ENCODE peak calls at places on chromosomes 11 and 22, in six cellular contexts. O is myocyte; J is testis; Q is ELF-1; G is activated CD8-positive, alpha-beta T cell treated with anti-CD3 and anti-CD28 coated beads for 36 hours; E is GM06990. Z is an unnamed sample.
A peak's percentile ranks its signal among the peaks of the same experiment; 100 is the strongest.

GRCh38 chr22:32737811-32738210 is 63.7 kb upstream of the TIMP3 start:
- DNase-seq in Q (no peak), G (no peak), E (no peak), J (no peak), O (no peak), Z (no peak)

GRCh38 chr11:45489281-45489906 is 176.0 kb downstream of the CHST1 start:
- DNase-seq in E (no peak), J (no peak), O (no peak), Q (no peak), G (no peak), Z (no peak)

GRCh38 chr22:30890689-30891442 is 77.7 kb downstream of the MORC2 start:
- DNase-seq in J (peak; percentile 56), O (no peak), Q (peak; percentile 68), E (no peak), G (peak; percentile 52), Z (no peak)

GRCh38 chr11:73464347-73464746 is 88.1 kb downstream of the RELT start:
- DNase-seq in J (no peak), E (no peak), G (no peak), Q (no peak), O (peak; percentile 81), Z (no peak)

GRCh38 chr22:28077166-28077565 is 158.1 kb upstream of the PITPNB start:
- DNase-seq in O (no peak), J (no peak), G (no peak), Q (no peak), E (no peak), Z (no peak)

GRCh38 chr11:93552874-93553273 is 9.7 kb upstream of the SMCO4 start:
- DNase-seq in O (no peak), E (no peak), J (no peak), Q (no peak), G (no peak), Z (no peak)

GRCh38 chr11:120880791-120881190 is 143.1 kb upstream of the TBCEL start:
- DNase-seq in J (no peak), Q (no peak), O (no peak), E (no peak), G (no peak), Z (no peak)

GRCh38 chr11:32043737-32044515 is 46.9 kb upstream of the RCN1 start:
- DNase-seq in O (peak; percentile 65), Q (no peak), G (no peak), E (no peak), J (no peak), Z (no peak)

GRCh38 chr11:1771273-1771672 is 7.5 kb upstream of the CTSD start:
- DNase-seq in J (no peak), E (no peak), O (no peak), G (peak; percentile 1), Q (no peak), Z (no peak)

GRCh38 chr11:67289226-67289650 is at the start of gene ANKRD13D:
- DNase-seq in G (no peak), E (no peak), O (no peak), Q (no peak), J (no peak), Z (no peak)

GRCh38 chr11:26865703-26866102 is 128.2 kb upstream of the FIBIN start:
- DNase-seq in G (no peak), O (no peak), J (no peak), E (no peak), Q (no peak), Z (no peak)

GRCh38 chr11:14499178-14499559 is 442 bp downstream of the COPB1 start:
- DNase-seq in O (peak; percentile 13), G (peak; percentile 62), J (peak; percentile 54), E (no peak), Q (no peak), Z (no peak)

GRCh38 chr22:43968614-43969013 is 13.4 kb downstream of the SAMM50 start:
- DNase-seq in G (no peak), O (no peak), J (no peak), Q (no peak), E (no peak), Z (no peak)

GRCh38 chr11:44875056-44875455 is 75.6 kb downstream of the TP53I11 start:
- DNase-seq in O (no peak), E (no peak), Q (no peak), J (no peak), G (no peak), Z (no peak)

GRCh38 chr11:11866203-11866602 is 24.4 kb downstream of the USP47 start:
- DNase-seq in E (no peak), Q (no peak), O (no peak), G (no peak), J (no peak), Z (no peak)

GRCh38 chr11:118610773-118611432 is 3.5 kb downstream of the PHLDB1 start:
- DNase-seq in G (peak; percentile 93), Q (peak; percentile 95), J (peak; percentile 89), E (peak; percentile 75), O (no peak), Z (peak; percentile 81)

GRCh38 chr11:120273432-120273831 is 33.5 kb downstream of the POU2F3 start:
- DNase-seq in J (no peak), E (no peak), Q (no peak), O (no peak), G (no peak), Z (no peak)

GRCh38 chr11:47923667-47924066 is 56.7 kb upstream of the PTPRJ start:
- DNase-seq in O (peak; percentile 27), E (no peak), Q (no peak), G (no peak), J (no peak), Z (no peak)

GRCh38 chr11:14577290-14577689 is 57.1 kb upstream of the PSMA1 start:
- DNase-seq in E (no peak), Q (no peak), O (no peak), G (no peak), J (no peak), Z (no peak)

GRCh38 chr22:37161442-37161841 is 11.7 kb upstream of the IL2RB start:
- DNase-seq in E (peak; percentile 54), G (peak; percentile 62), Q (peak; percentile 32), O (no peak), J (peak; percentile 93), Z (no peak)

GRCh38 chr11:56783448-56784041 is 35.0 kb upstream of the OR9G4 start:
- DNase-seq in Q (no peak), G (no peak), J (no peak), O (peak; percentile 59), E (no peak), Z (no peak)

GRCh38 chr11:64086263-64086938 is 50.7 kb downstream of the FLRT1 start:
- DNase-seq in O (peak; percentile 90), G (no peak), E (no peak), J (peak; percentile 81), Q (peak; percentile 73), Z (no peak)

GRCh38 chr11:115581871-115582639 is 77.8 kb upstream of the CADM1 start:
- DNase-seq in Q (peak; percentile 83), E (no peak), G (no peak), J (no peak), O (peak; percentile 3), Z (no peak)

GRCh38 chr11:90219438-90219837 is 3.4 kb downstream of the CHORDC1 start:
- DNase-seq in J (no peak), Q (no peak), E (no peak), O (no peak), G (no peak), Z (no peak)

GRCh38 chr11:1660025-1660867 is 30.7 kb downstream of the KRTAP5-5 start:
- DNase-seq in G (no peak), O (no peak), E (no peak), Q (no peak), J (peak; percentile 10), Z (no peak)

GRCh38 chr22:33896801-33897620 is 23.3 kb downstream of the LARGE1 start:
- DNase-seq in Q (peak; percentile 36), J (no peak), O (peak; percentile 29), G (no peak), E (peak; percentile 55), Z (no peak)

GRCh38 chr11:59600636-59601035 is 14.9 kb downstream of the OSBP start:
- DNase-seq in E (no peak), J (no peak), G (no peak), Q (no peak), O (no peak), Z (no peak)

GRCh38 chr22:46661221-46661851 is 41.1 kb downstream of the GRAMD4 start:
- DNase-seq in Q (no peak), O (peak; percentile 46), G (peak; percentile 47), E (no peak), J (no peak), Z (peak; percentile 43)

GRCh38 chr22:42895087-42895486 is 38.0 kb upstream of the ARFGAP3 start:
- DNase-seq in O (no peak), E (peak; percentile 55), Q (no peak), J (no peak), G (peak; percentile 46), Z (no peak)

GRCh38 chr11:42043312-42043711 is 583.9 kb upstream of the LRRC4C start:
- DNase-seq in Q (no peak), O (no peak), J (no peak), E (no peak), G (no peak), Z (no peak)

GRCh38 chr22:31451709-31452571 is 37.7 kb downstream of the EIF4ENIF1 start:
- DNase-seq in E (peak; percentile 25), Q (peak; percentile 8), G (no peak), O (peak; percentile 79), J (no peak), Z (no peak)

GRCh38 chr22:19880786-19881569 is 26.3 kb upstream of the GNB1L start:
- DNase-seq in J (no peak), G (no peak), O (peak; percentile 94), Q (peak; percentile 99), E (no peak), Z (no peak)

GRCh38 chr22:36379593-36380361 is 8.0 kb downstream of the MYH9 start:
- DNase-seq in O (peak; percentile 56), E (peak; percentile 54), G (peak; percentile 61), J (no peak), Q (peak; percentile 51), Z (peak; percentile 62)

GRCh38 chr11:76609736-76610370 is 60.7 kb downstream of the LRRC32 start:
- DNase-seq in O (no peak), Q (peak; percentile 70), E (no peak), G (no peak), J (no peak), Z (no peak)

GRCh38 chr11:91978747-91979146 is 245.9 kb upstream of the FAT3 start:
- DNase-seq in J (no peak), G (no peak), O (no peak), E (no peak), Q (no peak), Z (no peak)

GRCh38 chr11:69071086-69071800 is 22.5 kb downstream of the TPCN2 start:
- DNase-seq in G (no peak), E (no peak), O (no peak), J (no peak), Q (no peak), Z (no peak)

GRCh38 chr22:19878461-19879247 is 24.0 kb upstream of the GNB1L start:
- DNase-seq in O (no peak), G (no peak), J (no peak), Q (peak; percentile 2), E (no peak), Z (peak; percentile 15)

GRCh38 chr11:202490-202889 is 4.7 kb downstream of the BET1L start:
- DNase-seq in Q (no peak), O (no peak), J (peak; percentile 9), E (no peak), G (no peak), Z (no peak)